ENCODE peak calls at places on chromosomes 1 and 21, in five cellular contexts. One of them, this sample, is unnamed.

GRCh38 chr1:28110555-28110954 is 22.1 kb upstream of the EYA3 start:
- DNase-seq in mucosa of gallbladder: no peak
- DNase-seq in T-helper 2 cell: no peak
- DNase-seq in Kasumi-1: no peak
- DNase-seq in globus pallidus: no peak
- DNase-seq in this sample: no peak

GRCh38 chr1:196324345-196324744 is 283.9 kb downstream of the KCNT2 start:
- DNase-seq in mucosa of gallbladder: no peak
- DNase-seq in T-helper 2 cell: no peak
- DNase-seq in Kasumi-1: no peak
- DNase-seq in globus pallidus: no peak
- DNase-seq in this sample: no peak

GRCh38 chr1:218499021-218499691 is 154.0 kb downstream of the TGFB2 start:
- DNase-seq in mucosa of gallbladder: no peak
- DNase-seq in T-helper 2 cell: no peak
- DNase-seq in Kasumi-1: no peak
- DNase-seq in globus pallidus: no peak
- DNase-seq in this sample: peak

GRCh38 chr1:118944133-118944532 is 44.0 kb downstream of the TBX15 start:
- DNase-seq in mucosa of gallbladder: no peak
- DNase-seq in T-helper 2 cell: no peak
- DNase-seq in Kasumi-1: no peak
- DNase-seq in globus pallidus: no peak
- DNase-seq in this sample: no peak

GRCh38 chr1:70043806-70044205 is 161.6 kb downstream of the LRRC40 start:
- DNase-seq in mucosa of gallbladder: no peak
- DNase-seq in T-helper 2 cell: no peak
- DNase-seq in Kasumi-1: no peak
- DNase-seq in globus pallidus: no peak
- DNase-seq in this sample: peak

GRCh38 chr1:7553042-7553690 is 217.9 kb upstream of the VAMP3 start:
- DNase-seq in mucosa of gallbladder: no peak
- DNase-seq in T-helper 2 cell: no peak
- DNase-seq in Kasumi-1: no peak
- DNase-seq in globus pallidus: no peak
- DNase-seq in this sample: no peak

GRCh38 chr1:230114245-230114651 is 47.2 kb downstream of the GALNT2 start:
- DNase-seq in mucosa of gallbladder: no peak
- DNase-seq in T-helper 2 cell: no peak
- DNase-seq in Kasumi-1: no peak
- DNase-seq in globus pallidus: no peak
- DNase-seq in this sample: peak

GRCh38 chr1:243903904-243904303 is 53.9 kb upstream of the AKT3 start:
- DNase-seq in mucosa of gallbladder: no peak
- DNase-seq in T-helper 2 cell: no peak
- DNase-seq in Kasumi-1: no peak
- DNase-seq in globus pallidus: no peak
- DNase-seq in this sample: no peak

GRCh38 chr1:163730366-163730765 is 408.6 kb downstream of the NUF2 start:
- DNase-seq in mucosa of gallbladder: no peak
- DNase-seq in T-helper 2 cell: no peak
- DNase-seq in Kasumi-1: no peak
- DNase-seq in globus pallidus: no peak
- DNase-seq in this sample: no peak

GRCh38 chr21:35303085-35303484 is 254.0 kb upstream of the RUNX1 start:
- DNase-seq in mucosa of gallbladder: no peak
- DNase-seq in T-helper 2 cell: no peak
- DNase-seq in Kasumi-1: no peak
- DNase-seq in globus pallidus: no peak
- DNase-seq in this sample: peak